ENCODE peak calls at places on chromosomes 2 and 18, in nine cellular contexts. X is caudate nucleus; V is NCI-H1092 treated with DMSO at 0.1 percent for 48 hours; I is effector CD8-positive, alpha-beta T cell; O is ovary; G is Ammon's horn; W is heart left ventricle; R is KG1; A is amniotic epithelial cell. C is an unnamed sample.

GRCh38 chr18:69980982-69981804 is 33.5 kb upstream of the CD226 start:
- DNase-seq in X (no peak), V (no peak), I (no peak), O (no peak), G (no peak), W (no peak), R (no peak), A (no peak), C (no peak)

GRCh38 chr2:152730591-152731333 is 12.3 kb downstream of the ARL6IP6 start:
- DNase-seq in X (no peak), V (no peak), I (peak), O (no peak), G (peak), W (no peak), R (no peak), A (peak), C (no peak)

GRCh38 chr2:240819404-240820013 is 510 bp downstream of the KIF1A start:
- DNase-seq in X (no peak), V (peak), I (no peak), O (peak), G (no peak), W (no peak), R (no peak), A (no peak), C (no peak)

GRCh38 chr2:3771576-3771975 is 68.2 kb downstream of the DCDC2C start:
- DNase-seq in X (no peak), V (no peak), I (no peak), O (no peak), G (no peak), W (no peak), R (no peak), A (no peak), C (no peak)

GRCh38 chr18:78853341-78853740 is 126.3 kb upstream of the SALL3 start:
- DNase-seq in X (no peak), V (no peak), I (no peak), O (no peak), G (no peak), W (no peak), R (no peak), A (no peak), C (no peak)

GRCh38 chr2:204635478-204635877 is 90.2 kb downstream of the PARD3B start:
- DNase-seq in X (no peak), V (no peak), I (no peak), O (no peak), G (no peak), W (no peak), R (no peak), A (no peak), C (peak)

GRCh38 chr2:86027196-86027912 is 78.3 kb downstream of the POLR1A start:
- DNase-seq in X (no peak), V (no peak), I (no peak), O (no peak), G (no peak), W (no peak), R (no peak), A (no peak), C (no peak)

GRCh38 chr2:236576053-236576452 is 6.4 kb downstream of the ACKR3 start:
- DNase-seq in X (no peak), V (no peak), I (no peak), O (no peak), G (no peak), W (no peak), R (no peak), A (no peak), C (no peak)

GRCh38 chr18:64097497-64097896 is 51.4 kb downstream of the LINC00305 start:
- DNase-seq in X (no peak), V (peak), I (no peak), O (no peak), G (no peak), W (no peak), R (no peak), A (no peak), C (no peak)

GRCh38 chr18:41244751-41245150 is 710.3 kb upstream of the PIK3C3 start:
- DNase-seq in X (no peak), V (no peak), I (no peak), O (no peak), G (no peak), W (no peak), R (no peak), A (no peak), C (no peak)

GRCh38 chr2:39234754-39235153 is 9.0 kb downstream of the CDKL4 start:
- DNase-seq in X (no peak), V (no peak), I (no peak), O (no peak), G (no peak), W (no peak), R (no peak), A (peak), C (no peak)

GRCh38 chr2:66696374-66696773 is 261.4 kb downstream of the MEIS1 start:
- DNase-seq in X (no peak), V (no peak), I (no peak), O (no peak), G (no peak), W (no peak), R (no peak), A (no peak), C (no peak)

GRCh38 chr2:132776271-132776670 is 106.3 kb upstream of the LYPD1 start:
- DNase-seq in X (no peak), V (no peak), I (no peak), O (no peak), G (no peak), W (no peak), R (no peak), A (no peak), C (no peak)

GRCh38 chr18:62577748-62578147 is 54.9 kb downstream of the ZCCHC2 start:
- DNase-seq in X (no peak), V (no peak), I (no peak), O (no peak), G (no peak), W (no peak), R (no peak), A (no peak), C (peak)

GRCh38 chr2:35846-36245 is 10.5 kb downstream of the FAM110C start:
- DNase-seq in X (no peak), V (no peak), I (no peak), O (no peak), G (no peak), W (no peak), R (no peak), A (no peak), C (no peak)

GRCh38 chr2:135820003-135820618 is 16.9 kb downstream of the LCT start:
- DNase-seq in X (no peak), V (no peak), I (no peak), O (no peak), G (no peak), W (no peak), R (peak), A (peak), C (no peak)

GRCh38 chr2:159185401-159186130 is 100.9 kb downstream of the WDSUB1 start:
- DNase-seq in X (no peak), V (no peak), I (no peak), O (no peak), G (peak), W (no peak), R (no peak), A (peak), C (peak)

GRCh38 chr18:76791106-76791505 is 31.3 kb upstream of the ZNF236 start:
- DNase-seq in X (no peak), V (no peak), I (no peak), O (no peak), G (no peak), W (no peak), R (no peak), A (no peak), C (no peak)

GRCh38 chr2:113117594-113118262 is 9.7 kb upstream of the IL1RN start:
- DNase-seq in X (no peak), V (no peak), I (no peak), O (no peak), G (no peak), W (no peak), R (no peak), A (peak), C (peak)

GRCh38 chr2:110140433-110140832 is 24.8 kb upstream of the MALL start:
- DNase-seq in X (no peak), V (no peak), I (no peak), O (no peak), G (no peak), W (no peak), R (no peak), A (no peak), C (no peak)

GRCh38 chr2:949384-949893 is 1.2 kb upstream of the SNTG2 start:
- DNase-seq in X (no peak), V (peak), I (no peak), O (no peak), G (no peak), W (no peak), R (no peak), A (no peak), C (no peak)

GRCh38 chr2:232988444-232988843 is 24.6 kb downstream of the NGEF start:
- DNase-seq in X (no peak), V (no peak), I (no peak), O (peak), G (no peak), W (no peak), R (no peak), A (peak), C (no peak)

GRCh38 chr18:4455113-4455811 is at the start of gene DLGAP1:
- DNase-seq in X (no peak), V (peak), I (no peak), O (peak), G (peak), W (peak), R (no peak), A (peak), C (peak)

GRCh38 chr2:112923237-112923966 is 12.4 kb downstream of the IL37 start:
- DNase-seq in X (no peak), V (no peak), I (no peak), O (no peak), G (peak), W (no peak), R (no peak), A (no peak), C (no peak)

GRCh38 chr18:5839102-5839501 is 56.2 kb downstream of the TMEM200C start:
- DNase-seq in X (no peak), V (no peak), I (no peak), O (no peak), G (no peak), W (no peak), R (no peak), A (no peak), C (no peak)

GRCh38 chr2:26552641-26553040 is 74.7 kb upstream of the OTOF start:
- DNase-seq in X (no peak), V (no peak), I (no peak), O (no peak), G (no peak), W (no peak), R (no peak), A (no peak), C (no peak)

GRCh38 chr2:226963528-226963927 is 127.7 kb downstream of the RHBDD1 start:
- DNase-seq in X (no peak), V (no peak), I (no peak), O (no peak), G (no peak), W (no peak), R (no peak), A (peak), C (no peak)

GRCh38 chr18:4603955-4604354 is 148.8 kb upstream of the DLGAP1 start:
- DNase-seq in X (no peak), V (no peak), I (no peak), O (no peak), G (no peak), W (no peak), R (no peak), A (no peak), C (no peak)

GRCh38 chr2:177930916-177931315 is 141.7 kb downstream of the PDE11A start:
- DNase-seq in X (no peak), V (no peak), I (no peak), O (no peak), G (no peak), W (no peak), R (no peak), A (no peak), C (no peak)

GRCh38 chr2:238461051-238461450 is 34.3 kb downstream of the ASB1 start:
- DNase-seq in X (no peak), V (no peak), I (no peak), O (no peak), G (no peak), W (no peak), R (no peak), A (no peak), C (no peak)

GRCh38 chr2:74228772-74229171 is 30.4 kb downstream of the MTHFD2 start:
- DNase-seq in X (no peak), V (no peak), I (no peak), O (no peak), G (no peak), W (no peak), R (no peak), A (no peak), C (no peak)

GRCh38 chr2:119683717-119684443 is 4.9 kb downstream of the TMEM177 start:
- DNase-seq in X (no peak), V (no peak), I (no peak), O (peak), G (peak), W (no peak), R (no peak), A (peak), C (no peak)

GRCh38 chr18:49201464-49201863 is 250.7 kb upstream of the SMAD7 start:
- DNase-seq in X (no peak), V (no peak), I (no peak), O (no peak), G (no peak), W (no peak), R (no peak), A (no peak), C (no peak)

GRCh38 chr18:54033087-54033486 is 191.4 kb downstream of the MBD2 start:
- DNase-seq in X (no peak), V (no peak), I (no peak), O (no peak), G (no peak), W (no peak), R (no peak), A (peak), C (no peak)

GRCh38 chr18:62324917-62325805 is at the start of gene TNFRSF11A:
- DNase-seq in X (no peak), V (peak), I (peak), O (no peak), G (no peak), W (no peak), R (no peak), A (no peak), C (peak)